ENCODE peak calls at places on chromosomes 11 and 22, in eight cellular contexts. M, D, O, F, Z, X, K and T are unnamed samples.

GRCh38 chr11:70443043-70444030 is 45.0 kb downstream of the CTTN start:
- DNase-seq in M (no peak), D (no peak), O (no peak), F (no peak), Z (no peak), X (no peak), K (no peak), T (no peak)

GRCh38 chr11:40722179-40722795 is 737.2 kb downstream of the LRRC4C start:
- DNase-seq in M (no peak), D (peak), O (no peak), F (no peak), Z (no peak), X (no peak), K (peak), T (no peak)

GRCh38 chr11:13271060-13271693 is 6.4 kb upstream of the BMAL1 start:
- DNase-seq in M (no peak), D (no peak), O (no peak), F (no peak), Z (no peak), X (no peak), K (no peak), T (no peak)

GRCh38 chr11:76391039-76391438 is 9.9 kb downstream of the GVQW3 start:
- DNase-seq in M (no peak), D (no peak), O (no peak), F (no peak), Z (no peak), X (no peak), K (no peak), T (no peak)

GRCh38 chr22:21101877-21102638 is 56.3 kb downstream of the LRRC74B start:
- DNase-seq in M (no peak), D (no peak), O (no peak), F (no peak), Z (no peak), X (no peak), K (no peak), T (no peak)

GRCh38 chr11:22787565-22788162 is 41.9 kb downstream of the SVIP start:
- DNase-seq in M (peak), D (peak), O (no peak), F (peak), Z (peak), X (peak), K (peak), T (no peak)

GRCh38 chr22:43992331-43992821 is 31.7 kb upstream of the PARVB start:
- DNase-seq in M (no peak), D (no peak), O (no peak), F (no peak), Z (no peak), X (peak), K (no peak), T (no peak)

GRCh38 chr11:60315866-60316265 is 11.2 kb upstream of the MS4A6E start:
- DNase-seq in M (no peak), D (no peak), O (no peak), F (no peak), Z (no peak), X (no peak), K (no peak), T (no peak)

GRCh38 chr22:38802671-38803121 is 8.8 kb upstream of the DNAL4 start:
- DNase-seq in M (no peak), D (peak), O (peak), F (peak), Z (peak), X (peak), K (peak), T (no peak)

GRCh38 chr22:28348613-28349012 is 331.0 kb downstream of the TTC28 start:
- DNase-seq in M (no peak), D (no peak), O (no peak), F (no peak), Z (no peak), X (no peak), K (no peak), T (no peak)

GRCh38 chr11:11659567-11660341 is 37.9 kb upstream of the GALNT18 start:
- DNase-seq in M (no peak), D (no peak), O (no peak), F (peak), Z (no peak), X (no peak), K (peak), T (no peak)

GRCh38 chr11:15863411-15863810 is 492.9 kb downstream of the SOX6 start:
- DNase-seq in M (no peak), D (no peak), O (no peak), F (no peak), Z (no peak), X (no peak), K (no peak), T (no peak)

GRCh38 chr11:68974421-68975194 is 6.2 kb downstream of the MRGPRD start:
- DNase-seq in M (no peak), D (no peak), O (no peak), F (peak), Z (no peak), X (peak), K (peak), T (no peak)

GRCh38 chr11:69702239-69702668 is 1.6 kb downstream of the FGF19 start:
- DNase-seq in M (no peak), D (no peak), O (no peak), F (no peak), Z (no peak), X (no peak), K (no peak), T (no peak)

GRCh38 chr11:68749501-68750196 is 1.7 kb downstream of the TESMIN start:
- DNase-seq in M (no peak), D (no peak), O (no peak), F (peak), Z (no peak), X (no peak), K (no peak), T (no peak)

GRCh38 chr11:113895367-113896155 is 9.0 kb upstream of the HTR3B start:
- DNase-seq in M (no peak), D (no peak), O (no peak), F (no peak), Z (peak), X (no peak), K (no peak), T (no peak)

GRCh38 chr11:95829580-95830259 is 39.4 kb downstream of the CEP57 start:
- DNase-seq in M (no peak), D (no peak), O (no peak), F (peak), Z (no peak), X (peak), K (no peak), T (no peak)

GRCh38 chr11:134363161-134363560 is 31.4 kb downstream of the GLB1L2 start:
- DNase-seq in M (no peak), D (no peak), O (no peak), F (no peak), Z (no peak), X (no peak), K (no peak), T (no peak)

GRCh38 chr11:61682093-61682732 is 2.0 kb downstream of the DAGLA start:
- DNase-seq in M (no peak), D (peak), O (peak), F (no peak), Z (no peak), X (no peak), K (no peak), T (no peak)

GRCh38 chr11:86152006-86152862 is 83.3 kb upstream of the PICALM start:
- DNase-seq in M (no peak), D (no peak), O (no peak), F (no peak), Z (no peak), X (peak), K (no peak), T (no peak)

GRCh38 chr22:21824439-21824912 is 43.0 kb downstream of the MAPK1 start:
- DNase-seq in M (no peak), D (no peak), O (no peak), F (no peak), Z (no peak), X (no peak), K (no peak), T (no peak)

GRCh38 chr11:6321961-6322362 is 1.7 kb upstream of the CAVIN3 start:
- DNase-seq in M (no peak), D (no peak), O (no peak), F (peak), Z (no peak), X (peak), K (no peak), T (no peak)